ENCODE peak calls at places on chromosomes 5 and 9, in eight cellular contexts. V is NCI-H774, Z is cardiac fibroblast, O is Daoy, Q is T-helper 17 cell, N is D341Med, M is kidney glomerular epithelial cell, A is iPS-NIHi11. B is an unnamed sample.

GRCh38 chr5:78624011-78624541 is 24.5 kb downstream of the LHFPL2 start:
- DNase-seq in V (no peak), Z (no peak), O (no peak), Q (no peak), N (no peak), M (no peak), A (no peak), B (no peak)

GRCh38 chr5:157718529-157718928 is 12.7 kb upstream of the THG1L start:
- DNase-seq in V (no peak), Z (peak), O (peak), Q (no peak), N (peak), M (peak), A (peak), B (peak)

GRCh38 chr5:174723979-174724483 is 351 bp upstream of the MSX2 start:
- DNase-seq in V (no peak), Z (peak), O (peak), Q (no peak), N (no peak), M (no peak), A (no peak), B (no peak)

GRCh38 chr9:16191691-16192402 is 639.0 kb downstream of the CCDC171 start:
- DNase-seq in V (peak), Z (peak), O (peak), Q (no peak), N (peak), M (peak), A (peak), B (peak)

GRCh38 chr5:167850901-167851300 is 440.5 kb upstream of the WWC1 start:
- DNase-seq in V (no peak), Z (peak), O (no peak), Q (no peak), N (no peak), M (no peak), A (no peak), B (no peak)

GRCh38 chr9:4243113-4243512 is 56.8 kb downstream of the GLIS3 start:
- DNase-seq in V (no peak), Z (no peak), O (no peak), Q (no peak), N (no peak), M (no peak), A (no peak), B (no peak)

GRCh38 chr9:125126019-125126746 is 17.1 kb downstream of the SCAI start:
- DNase-seq in V (no peak), Z (peak), O (peak), Q (peak), N (no peak), M (peak), A (no peak), B (peak)

GRCh38 chr5:134290443-134290842 is 64.6 kb upstream of the PPP2CA start:
- DNase-seq in V (no peak), Z (no peak), O (no peak), Q (no peak), N (no peak), M (no peak), A (no peak), B (no peak)

GRCh38 chr9:92141144-92142129 is 26.2 kb upstream of the SPTLC1 start:
- DNase-seq in V (peak), Z (peak), O (peak), Q (no peak), N (peak), M (peak), A (peak), B (peak)

GRCh38 chr9:69599232-69599971 is 72.8 kb downstream of the APBA1 start:
- DNase-seq in V (no peak), Z (peak), O (no peak), Q (no peak), N (no peak), M (no peak), A (no peak), B (no peak)

GRCh38 chr5:153988510-153988909 is 50.2 kb downstream of the FAM114A2 start:
- DNase-seq in V (no peak), Z (no peak), O (no peak), Q (no peak), N (no peak), M (no peak), A (no peak), B (no peak)

GRCh38 chr9:35553670-35554543 is 51.2 kb upstream of the TESK1 start:
- DNase-seq in V (peak), Z (peak), O (peak), Q (no peak), N (peak), M (peak), A (peak), B (peak)

GRCh38 chr5:139404484-139404840 is 573 bp upstream of the SPATA24 start:
- DNase-seq in V (no peak), Z (no peak), O (no peak), Q (no peak), N (no peak), M (no peak), A (no peak), B (no peak)

GRCh38 chr9:100472725-100473261 is at the start of gene TMEFF1:
- DNase-seq in V (peak), Z (peak), O (peak), Q (peak), N (peak), M (no peak), A (peak), B (peak)

GRCh38 chr5:134463176-134463720 is 51.6 kb upstream of the CDKN2AIPNL start:
- DNase-seq in V (no peak), Z (no peak), O (no peak), Q (no peak), N (no peak), M (no peak), A (no peak), B (no peak)

GRCh38 chr9:113755433-113755832 is 120.7 kb upstream of the ZNF618 start:
- DNase-seq in V (no peak), Z (no peak), O (no peak), Q (no peak), N (no peak), M (no peak), A (no peak), B (peak)

GRCh38 chr5:177457239-177458121 is 10.9 kb downstream of the PRR7 start:
- DNase-seq in V (peak), Z (peak), O (peak), Q (no peak), N (peak), M (peak), A (peak), B (peak)

GRCh38 chr9:74951725-74952151 is 974 bp downstream of the C9orf40 start:
- DNase-seq in V (peak), Z (peak), O (peak), Q (peak), N (peak), M (no peak), A (no peak), B (peak)

GRCh38 chr9:117665601-117666377 is 38.4 kb upstream of the TLR4 start:
- DNase-seq in V (no peak), Z (no peak), O (no peak), Q (no peak), N (no peak), M (no peak), A (no peak), B (no peak)

GRCh38 chr5:1419476-1420210 is 25.6 kb downstream of the SLC6A3 start:
- DNase-seq in V (no peak), Z (no peak), O (no peak), Q (no peak), N (no peak), M (no peak), A (no peak), B (no peak)

GRCh38 chr5:30918171-30918570 is 275.3 kb upstream of the CDH6 start:
- DNase-seq in V (no peak), Z (no peak), O (no peak), Q (no peak), N (no peak), M (peak), A (no peak), B (no peak)

GRCh38 chr5:51811883-51812282 is 428.6 kb downstream of the ISL1 start:
- DNase-seq in V (no peak), Z (no peak), O (no peak), Q (no peak), N (no peak), M (no peak), A (peak), B (no peak)

B was measured in endothelial cell of umbilical vein.